ENCODE peak calls at places on chromosome 16, in five cellular contexts. Q is choroid plexus epithelial cell, M is H9, V is AG04450, X is HFFc6. H is an unnamed sample.
A peak's percentile ranks its signal among the peaks of the same experiment; 100 is the strongest.

GRCh38 chr16:11550651-11551498 is 35.8 kb downstream of the LITAF start:
- DNase-seq in Q (peak; percentile 23), M (no peak), V (no peak), X (no peak), H (no peak)

GRCh38 chr16:59324462-59324861 is 590.3 kb upstream of the GOT2 start:
- DNase-seq in M (no peak), V (no peak), Q (peak; percentile 12), X (no peak), H (no peak)

GRCh38 chr16:70410736-70411135 is 28.2 kb downstream of the ST3GAL2 start:
- DNase-seq in V (no peak), M (no peak), X (no peak), Q (no peak), H (no peak)

GRCh38 chr16:22333457-22333994 is 36.3 kb downstream of the POLR3E start:
- DNase-seq in X (no peak), V (no peak), M (no peak), Q (no peak), H (no peak)

GRCh38 chr16:66471696-66472393 is 44.8 kb downstream of the BEAN1 start:
- DNase-seq in V (no peak), X (no peak), Q (no peak), M (peak; percentile 62), H (no peak)

GRCh38 chr16:50166511-50167500 is 13.7 kb downstream of the TENT4B start:
- DNase-seq in M (no peak), V (no peak), X (no peak), Q (no peak), H (no peak)

GRCh38 chr16:8831450-8832382 is 34.1 kb downstream of the PMM2 start:
- DNase-seq in V (no peak), X (no peak), Q (no peak), M (peak; percentile 91), H (no peak)

GRCh38 chr16:23595246-23595950 is 718 bp downstream of the NDUFAB1 start:
- DNase-seq in Q (peak; percentile 33), V (no peak), M (no peak), X (no peak), H (no peak)

GRCh38 chr16:4376126-4376819 is 4.6 kb downstream of the VASN start:
- DNase-seq in M (no peak), V (peak; percentile 57), X (peak; percentile 89), Q (peak; percentile 71), H (no peak)

GRCh38 chr16:72270531-72270930 is 98.6 kb upstream of the PMFBP1 start:
- DNase-seq in Q (no peak), M (no peak), V (no peak), X (no peak), H (no peak)

GRCh38 chr16:55508941-55509920 is at the start of gene LPCAT2:
- DNase-seq in X (peak; percentile 81), Q (peak; percentile 87), V (peak; percentile 67), M (peak; percentile 93), H (peak; percentile 50)

GRCh38 chr16:1079341-1079740 is 6.8 kb downstream of the SSTR5 start:
- DNase-seq in Q (no peak), M (no peak), V (no peak), X (no peak), H (no peak)

GRCh38 chr16:50252082-50252611 is 14.2 kb upstream of the ADCY7 start:
- DNase-seq in M (no peak), V (no peak), X (no peak), Q (no peak), H (no peak)

GRCh38 chr16:11205754-11206459 is 50.1 kb downstream of the SOCS1 start:
- DNase-seq in V (no peak), Q (peak; percentile 26), M (no peak), X (no peak), H (peak; percentile 67)

GRCh38 chr16:1312903-1313302 is 3.5 kb downstream of the UBE2I start:
- DNase-seq in X (no peak), Q (no peak), V (no peak), M (no peak), H (no peak)

GRCh38 chr16:81873221-81873620 is 94.1 kb downstream of the PLCG2 start:
- DNase-seq in X (no peak), Q (no peak), M (no peak), V (no peak), H (no peak)

GRCh38 chr16:71383054-71383773 is 24.7 kb downstream of the CALB2 start:
- DNase-seq in V (no peak), M (peak; percentile 45), X (peak; percentile 36), Q (peak; percentile 24), H (no peak)

GRCh38 chr16:56307534-56307873 is 116.2 kb downstream of the GNAO1 start:
- DNase-seq in Q (no peak), M (no peak), X (no peak), V (no peak), H (no peak)

GRCh38 chr16:20799599-20799998 is 6.7 kb downstream of the ERI2 start:
- DNase-seq in V (no peak), X (peak; percentile 32), Q (peak; percentile 65), M (no peak), H (no peak)

GRCh38 chr16:5615868-5616642 is 518.5 kb upstream of the EEF2KMT start:
- DNase-seq in X (peak; percentile 30), M (peak; percentile 88), Q (no peak), V (no peak), H (peak; percentile 62)

GRCh38 chr16:71389330-71389729 is 30.8 kb downstream of the CALB2 start:
- DNase-seq in Q (no peak), V (no peak), M (no peak), X (no peak), H (no peak)

GRCh38 chr16:22859925-22860324 is 46.0 kb downstream of the HS3ST2 start:
- DNase-seq in X (no peak), M (peak; percentile 45), Q (no peak), V (no peak), H (no peak)

GRCh38 chr16:50948268-50948667 is 202.8 kb downstream of the SALL1 start:
- DNase-seq in Q (no peak), X (no peak), M (no peak), V (no peak), H (no peak)

GRCh38 chr16:6573577-6573976 is 759.1 kb upstream of the RBFOX1 start:
- DNase-seq in V (no peak), M (peak; percentile 74), X (no peak), Q (no peak), H (no peak)

GRCh38 chr16:57634171-57634570 is 5.7 kb downstream of the ADGRG1 start:
- DNase-seq in V (no peak), Q (no peak), X (peak; percentile 46), M (no peak), H (no peak)

GRCh38 chr16:26952411-26952810 is 114.3 kb upstream of the C16orf82 start:
- DNase-seq in V (no peak), M (peak; percentile 37), X (no peak), Q (no peak), H (no peak)

GRCh38 chr16:81292936-81293335 is 21.8 kb upstream of the GAN start:
- DNase-seq in X (no peak), V (no peak), M (no peak), Q (no peak), H (no peak)

GRCh38 chr16:26070595-26071170 is 378.9 kb downstream of the HS3ST4 start:
- DNase-seq in X (no peak), Q (no peak), V (no peak), M (no peak), H (no peak)

GRCh38 chr16:89921699-89922476 is 1.3 kb upstream of the TUBB3 start:
- DNase-seq in X (peak; percentile 96), Q (peak; percentile 96), V (peak; percentile 86), M (peak; percentile 86), H (no peak)

GRCh38 chr16:10529895-10530669 is 50.3 kb downstream of the EMP2 start:
- DNase-seq in M (no peak), V (no peak), X (no peak), Q (no peak), H (no peak)

GRCh38 chr16:24825696-24826095 is 20.1 kb upstream of the SLC5A11 start:
- DNase-seq in Q (no peak), X (no peak), V (no peak), M (no peak), H (no peak)

GRCh38 chr16:27972500-27972899 is 91.0 kb downstream of the GSG1L start:
- DNase-seq in M (peak; percentile 67), X (peak; percentile 1), V (no peak), Q (peak; percentile 57), H (peak; percentile 72)
- TF ChIP-seq CTCF in M (peak; percentile 79), X (peak; percentile 74), V (peak; percentile 52), Q (peak; percentile 69), H (peak; percentile 60)

GRCh38 chr16:85057212-85057889 is 29.8 kb downstream of the KIAA0513 start:
- DNase-seq in Q (no peak), X (no peak), V (no peak), M (peak; percentile 61), H (no peak)
- TF ChIP-seq CTCF in Q (peak; percentile 47), X (no peak), V (peak; percentile 27), M (peak; percentile 62), H (no peak)

GRCh38 chr16:13898233-13898632 is 21.7 kb upstream of the ERCC4 start:
- DNase-seq in Q (no peak), V (no peak), X (no peak), M (no peak), H (no peak)

GRCh38 chr16:13895516-13895915 is 24.4 kb upstream of the ERCC4 start:
- DNase-seq in X (no peak), M (no peak), Q (no peak), V (no peak), H (no peak)

GRCh38 chr16:13892301-13892700 is 27.7 kb upstream of the ERCC4 start:
- DNase-seq in M (no peak), X (no peak), V (no peak), Q (no peak), H (no peak)

GRCh38 chr16:13897806-13898205 is 22.1 kb upstream of the ERCC4 start:
- DNase-seq in V (no peak), X (no peak), Q (no peak), M (no peak), H (no peak)

GRCh38 chr16:13896543-13897182 is 23.3 kb upstream of the ERCC4 start:
- DNase-seq in M (no peak), Q (no peak), X (no peak), V (no peak), H (no peak)
- TF ChIP-seq CTCF in M (peak; percentile 56), Q (peak; percentile 45), X (peak; percentile 72), V (peak; percentile 28), H (no peak)

GRCh38 chr16:88309905-88310259 is 72.9 kb upstream of the ZNF469 start:
- DNase-seq in V (no peak), Q (no peak), M (no peak), X (no peak), H (no peak)
- TF ChIP-seq CTCF in V (peak; percentile 11), Q (peak; percentile 28), M (peak; percentile 53), X (peak; percentile 36), H (peak; percentile 19)

GRCh38 chr16:30561212-30561816 is 3.1 kb upstream of the ZNF764 start:
- DNase-seq in Q (no peak), X (no peak), V (no peak), M (peak; percentile 48), H (no peak)
- TF ChIP-seq CTCF in Q (no peak), X (no peak), V (no peak), M (no peak), H (no peak)